ENCODE peak calls at places on chromosomes 13 and 19, in four cellular contexts. One of them, this sample, is unnamed.

GRCh38 chr13:31631716-31632115 is 107.6 kb upstream of the RXFP2 start:
- DNase-seq in RWPE1: no peak
- DNase-seq in activated CD8-positive, alpha-beta memory T cell treated with anti-CD3 and anti-CD28 coated beads, Interleukin-2, amount 50 U/mL, for 48 hours: no peak
- DNase-seq in immature natural killer cell: no peak
- DNase-seq in this sample: no peak

GRCh38 chr19:33219261-33219812 is 6.3 kb downstream of the SLC7A10 start:
- DNase-seq in RWPE1: no peak
- DNase-seq in activated CD8-positive, alpha-beta memory T cell treated with anti-CD3 and anti-CD28 coated beads, Interleukin-2, amount 50 U/mL, for 48 hours: no peak
- DNase-seq in immature natural killer cell: no peak
- DNase-seq in this sample: no peak

GRCh38 chr13:27270594-27271520 is at the start of gene RASL11A:
- DNase-seq in RWPE1: peak; percentile 62
- DNase-seq in activated CD8-positive, alpha-beta memory T cell treated with anti-CD3 and anti-CD28 coated beads, Interleukin-2, amount 50 U/mL, for 48 hours: peak; percentile 92
- DNase-seq in immature natural killer cell: peak; percentile 70
- DNase-seq in this sample: no peak

GRCh38 chr19:10087296-10088061 is 1.4 kb downstream of the SHFL start:
- DNase-seq in RWPE1: no peak
- DNase-seq in activated CD8-positive, alpha-beta memory T cell treated with anti-CD3 and anti-CD28 coated beads, Interleukin-2, amount 50 U/mL, for 48 hours: no peak
- DNase-seq in immature natural killer cell: no peak
- DNase-seq in this sample: no peak

GRCh38 chr13:91745962-91746361 is 347.5 kb downstream of the GPC5 start:
- DNase-seq in RWPE1: no peak
- DNase-seq in activated CD8-positive, alpha-beta memory T cell treated with anti-CD3 and anti-CD28 coated beads, Interleukin-2, amount 50 U/mL, for 48 hours: no peak
- DNase-seq in immature natural killer cell: no peak
- DNase-seq in this sample: no peak

GRCh38 chr13:67549331-67549730 is 319.2 kb upstream of the PCDH9 start:
- DNase-seq in RWPE1: no peak
- DNase-seq in activated CD8-positive, alpha-beta memory T cell treated with anti-CD3 and anti-CD28 coated beads, Interleukin-2, amount 50 U/mL, for 48 hours: no peak
- DNase-seq in immature natural killer cell: no peak
- DNase-seq in this sample: no peak

GRCh38 chr13:47418206-47418920 is 521.5 kb upstream of the HTR2A start:
- DNase-seq in RWPE1: no peak
- DNase-seq in activated CD8-positive, alpha-beta memory T cell treated with anti-CD3 and anti-CD28 coated beads, Interleukin-2, amount 50 U/mL, for 48 hours: no peak
- DNase-seq in immature natural killer cell: no peak
- DNase-seq in this sample: no peak

GRCh38 chr19:58305932-58306323 is 751 bp downstream of the ERVK3-1 start:
- DNase-seq in RWPE1: no peak
- DNase-seq in activated CD8-positive, alpha-beta memory T cell treated with anti-CD3 and anti-CD28 coated beads, Interleukin-2, amount 50 U/mL, for 48 hours: no peak
- DNase-seq in immature natural killer cell: peak; percentile 30
- DNase-seq in this sample: no peak

GRCh38 chr19:4957981-4958380 is 10.9 kb upstream of the KDM4B start:
- DNase-seq in RWPE1: no peak
- DNase-seq in activated CD8-positive, alpha-beta memory T cell treated with anti-CD3 and anti-CD28 coated beads, Interleukin-2, amount 50 U/mL, for 48 hours: no peak
- DNase-seq in immature natural killer cell: no peak
- DNase-seq in this sample: no peak

GRCh38 chr13:45367358-45367757 is 26.4 kb upstream of the TPT1 start:
- DNase-seq in RWPE1: peak; percentile 97
- DNase-seq in activated CD8-positive, alpha-beta memory T cell treated with anti-CD3 and anti-CD28 coated beads, Interleukin-2, amount 50 U/mL, for 48 hours: peak; percentile 84
- DNase-seq in immature natural killer cell: peak; percentile 67
- DNase-seq in this sample: peak; percentile 94